ENCODE peak calls at places on chromosomes 7 and 10, in ten cellular contexts. H is ovary, Y is suprapubic skin, C is transverse colon, M is sigmoid colon, S is A549, N is GM12878, F is tibial nerve, U is H1, G is upper lobe of left lung. E is an unnamed sample.

GRCh38 chr10:103632247-103632642 is 138.7 kb downstream of the NEURL1 start:
- DNase-seq in F (no peak), U (no peak), H (no peak), Y (no peak), C (no peak), S (no peak), N (no peak), G (no peak), M (no peak), E (no peak)

GRCh38 chr7:25168145-25168544 is 43.1 kb upstream of the CYCS start:
- DNase-seq in N (no peak), C (no peak), G (no peak), H (no peak), S (no peak), F (no peak), U (no peak), Y (no peak), M (no peak), E (no peak)

GRCh38 chr10:48839809-48840679 is 99.6 kb downstream of the LRRC18 start:
- DNase-seq in M (no peak), N (no peak), G (no peak), F (no peak), H (no peak), C (no peak), Y (no peak), U (no peak), S (no peak), E (no peak)

GRCh38 chr7:115352375-115352774 is 430.5 kb downstream of the MDFIC start:
- DNase-seq in C (no peak), H (no peak), N (no peak), Y (no peak), U (no peak), S (no peak), M (no peak), G (no peak), F (no peak), E (no peak)

GRCh38 chr7:150787321-150788281 is 12.6 kb downstream of the TMEM176B start:
- DNase-seq in F (no peak), M (no peak), N (peak; percentile 30), U (no peak), G (no peak), S (no peak), C (no peak), H (no peak), Y (no peak), E (no peak)

GRCh38 chr7:106563466-106564150 is 97.3 kb downstream of the CCDC71L start:
- DNase-seq in U (no peak), Y (no peak), M (no peak), G (no peak), C (no peak), H (no peak), N (no peak), F (no peak), S (no peak), E (no peak)

GRCh38 chr7:20164420-20165145 is 52.6 kb downstream of the MACC1 start:
- DNase-seq in H (no peak), F (no peak), C (no peak), G (no peak), M (no peak), N (no peak), U (no peak), S (no peak), Y (no peak), E (no peak)

GRCh38 chr7:8190121-8190895 is 71.7 kb downstream of the ICA1 start:
- DNase-seq in C (peak; percentile 59), M (no peak), S (no peak), U (no peak), N (peak; percentile 77), H (peak; percentile 21), Y (no peak), F (peak; percentile 21), G (no peak), E (peak; percentile 40)

GRCh38 chr7:71752171-71752935 is 620.4 kb downstream of the GALNT17 start:
- DNase-seq in H (peak; percentile 28), Y (no peak), G (peak; percentile 91), U (peak; percentile 98), S (peak; percentile 38), M (no peak), C (peak; percentile 28), F (no peak), N (no peak), E (peak; percentile 66)

GRCh38 chr10:29648114-29648982 is 13.6 kb upstream of the SVIL start:
- DNase-seq in F (no peak), C (peak; percentile 47), N (no peak), S (no peak), Y (no peak), M (no peak), U (no peak), H (no peak), G (no peak), E (peak; percentile 51)

GRCh38 chr10:100184426-100185219 is 1.2 kb downstream of the ERLIN1 start:
- DNase-seq in G (no peak), C (no peak), S (peak; percentile 25), F (no peak), Y (no peak), N (no peak), M (no peak), U (no peak), H (no peak), E (no peak)

GRCh38 chr10:87826653-87827052 is 8.6 kb upstream of the ATAD1 start:
- DNase-seq in C (no peak), U (no peak), F (no peak), S (no peak), M (no peak), G (no peak), H (no peak), N (no peak), Y (no peak), E (no peak)

GRCh38 chr7:50379082-50379481 is 71.1 kb downstream of the FIGNL1 start:
- DNase-seq in H (no peak), G (no peak), Y (no peak), U (peak; percentile 62), F (no peak), S (no peak), N (no peak), C (no peak), M (no peak), E (no peak)

GRCh38 chr7:44636926-44637325 is 30.5 kb downstream of the OGDH start:
- DNase-seq in C (no peak), Y (no peak), M (no peak), U (no peak), N (no peak), H (no peak), S (no peak), F (no peak), G (no peak), E (no peak)

GRCh38 chr7:44643206-44643605 is 36.8 kb downstream of the OGDH start:
- DNase-seq in U (no peak), H (no peak), C (no peak), Y (no peak), M (no peak), N (no peak), S (no peak), F (no peak), G (no peak), E (no peak)

GRCh38 chr7:44638611-44639557 is 32.5 kb downstream of the OGDH start:
- DNase-seq in N (peak; percentile 80), G (no peak), H (peak; percentile 44), Y (peak; percentile 85), F (no peak), S (peak; percentile 81), U (peak; percentile 48), C (peak; percentile 88), M (peak; percentile 79), E (peak; percentile 77)

GRCh38 chr7:44637788-44638594 is 31.6 kb downstream of the OGDH start:
- DNase-seq in S (peak; percentile 58), U (peak; percentile 23), Y (peak; percentile 87), N (peak; percentile 86), H (no peak), G (no peak), C (peak; percentile 77), F (no peak), M (peak; percentile 83), E (peak; percentile 62)

DNA sequence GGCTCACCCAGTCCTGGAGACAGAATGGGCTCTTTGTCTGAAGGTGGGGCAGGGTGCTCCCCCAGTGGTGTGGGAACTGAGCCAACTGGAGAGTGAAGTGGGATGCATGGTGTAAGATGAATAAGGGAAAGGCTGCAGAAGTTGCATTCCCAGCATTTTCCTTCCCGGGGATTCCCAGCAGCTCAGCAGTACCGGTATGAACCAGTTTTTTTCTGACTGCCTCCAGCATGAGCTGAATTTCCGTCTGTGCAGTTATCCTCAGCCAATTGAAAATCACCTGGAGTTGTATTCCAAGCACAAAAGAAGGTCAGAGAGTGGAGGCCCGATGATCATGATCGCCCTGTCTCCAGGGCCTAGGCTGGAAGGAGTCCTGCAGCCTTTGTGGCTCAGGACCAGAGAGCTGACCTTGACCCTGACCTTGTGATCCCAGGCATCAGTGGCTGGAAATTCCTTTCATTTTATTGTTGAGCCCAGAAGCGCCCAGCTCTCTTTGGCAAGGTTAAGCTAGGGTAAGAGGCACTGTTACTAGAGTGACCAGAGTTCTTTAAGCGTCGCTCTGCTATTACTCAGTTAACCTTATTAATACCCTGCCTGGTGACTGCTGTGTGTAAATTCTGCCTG is 33.4 kb downstream of the OGDH start:
- DNase-seq in U (no peak), Y (no peak), C (no peak), H (peak; percentile 74), M (no peak), N (no peak), G (no peak), F (peak; percentile 25), S (peak; percentile 64), E (no peak)
- TF ChIP-seq EP300 in U (no peak), Y (no peak), C (no peak), H (no peak), M (no peak), N (no peak), G (no peak), F (no peak), S (peak; percentile 17), E (no peak)

GRCh38 chr7:105014725-105015630 is 973 bp downstream of the KMT2E start:
- DNase-seq in S (peak; percentile 58), H (peak; percentile 68), G (no peak), F (peak; percentile 35), N (no peak), M (peak; percentile 83), Y (no peak), C (peak; percentile 78), U (peak; percentile 55), E (peak; percentile 60)
- TF ChIP-seq POLR2A in S (no peak), H (peak; percentile 24), G (peak; percentile 50), F (peak; percentile 75), N (peak; percentile 49), M (peak; percentile 84), Y (no peak), C (peak; percentile 79), U (peak; percentile 11), E (no peak)

DNA sequence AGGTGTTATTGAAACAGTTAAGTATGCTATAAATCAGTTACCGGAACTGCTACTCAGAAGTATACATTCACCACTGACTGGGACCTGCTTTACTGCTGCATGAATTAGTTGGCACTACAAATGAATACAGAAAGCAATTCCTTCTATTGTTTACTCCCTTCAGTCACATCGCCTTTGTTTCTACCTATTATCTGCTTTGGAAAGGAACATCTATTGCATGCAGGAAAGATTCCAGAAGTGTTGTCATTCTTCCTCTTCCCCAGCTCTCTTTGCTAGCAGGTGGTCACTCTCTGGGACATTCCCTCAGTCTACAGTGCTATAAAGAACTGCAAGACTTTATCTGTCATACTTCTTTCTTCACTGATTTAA is 131.3 kb downstream of the ANK3 start:
- DNase-seq in N (no peak), F (no peak), M (no peak), C (no peak), H (no peak), G (no peak), Y (no peak), U (no peak), S (no peak), E (no peak)
- H3K27ac ChIP-seq in N (no peak overlapping the region), F (peak overlapping the region; percentile 15), M (no peak overlapping the region), C (no peak overlapping the region), H (no peak overlapping the region), G (no peak overlapping the region), Y (no peak overlapping the region), U (no peak overlapping the region), S (no peak overlapping the region), E (no peak overlapping the region)

GRCh38 chr7:1512781-1513656 is 8.8 kb upstream of the INTS1 start:
- DNase-seq in Y (peak; percentile 84), U (no peak), M (peak; percentile 78), C (no peak), F (no peak), G (peak; percentile 80), S (peak; percentile 91), N (no peak), H (no peak), E (peak; percentile 38)
- TF ChIP-seq EP300 in Y (no peak), U (no peak), M (no peak), C (no peak), F (no peak), G (peak; percentile 14), S (peak; percentile 70), N (no peak), H (no peak), E (no peak)

E was measured in stomach.